ENCODE peak calls at places on chromosomes 3 and 15, in four cellular contexts. G is breast epithelium, J is upper lobe of left lung, Q is K562. V is an unnamed sample.

GRCh38 chr3:179015551-179016020 is 56.0 kb downstream of the ZMAT3 start:
- DNase-seq in G (no peak), J (no peak), Q (peak; percentile 87), V (peak; percentile 49)

GRCh38 chr3:136734382-136735070 is 17.7 kb downstream of the STAG1 start:
- DNase-seq in G (no peak), J (no peak), Q (no peak), V (no peak)

GRCh38 chr15:95259513-95259912 is 1028.2 kb downstream of the MCTP2 start:
- DNase-seq in G (peak; percentile 41), J (peak; percentile 38), Q (peak; percentile 85), V (peak; percentile 68)

GRCh38 chr3:113552851-113553250 is 20.5 kb downstream of the SIDT1 start:
- DNase-seq in G (no peak), J (no peak), Q (no peak), V (no peak)

GRCh38 chr3:197545111-197545510 is 10.7 kb downstream of the BDH1 start:
- DNase-seq in G (no peak), J (no peak), Q (no peak), V (no peak)

GRCh38 chr3:46926447-46926846 is 48.9 kb downstream of the PTH1R start:
- DNase-seq in G (no peak), J (no peak), Q (no peak), V (peak; percentile 1)

GRCh38 chr3:50372349-50372748 is 13.0 kb upstream of the TMEM115 start:
- DNase-seq in G (no peak), J (no peak), Q (peak; percentile 69), V (no peak)

GRCh38 chr3:45647148-45647619 is 42.0 kb upstream of the SACM1L start:
- DNase-seq in G (no peak), J (peak; percentile 51), Q (no peak), V (no peak)

GRCh38 chr15:65952425-65953053 is 83.2 kb downstream of the RAB11A start:
- DNase-seq in G (no peak), J (no peak), Q (peak; percentile 42), V (peak; percentile 12)

GRCh38 chr3:135456182-135456790 is 509.2 kb upstream of the PPP2R3A start:
- DNase-seq in G (no peak), J (no peak), Q (no peak), V (no peak)

GRCh38 chr3:35537265-35537664 is 102.1 kb upstream of the ARPP21 start:
- DNase-seq in G (no peak), J (no peak), Q (no peak), V (peak; percentile 9)

GRCh38 chr3:136343446-136343845 is 93.3 kb downstream of the PCCB start:
- DNase-seq in G (no peak), J (no peak), Q (no peak), V (peak; percentile 26)

GRCh38 chr15:56934269-56934668 is 15.8 kb downstream of the TCF12 start:
- DNase-seq in G (no peak), J (no peak), Q (peak; percentile 68), V (no peak)

GRCh38 chr3:171157286-171157685 is 130.8 kb upstream of the SLC2A2 start:
- DNase-seq in G (no peak), J (no peak), Q (peak; percentile 27), V (no peak)

GRCh38 chr3:29486087-29486486 is 205.2 kb downstream of the RBMS3 start:
- DNase-seq in G (no peak), J (no peak), Q (no peak), V (no peak)

GRCh38 chr15:95202569-95203349 is 971.4 kb downstream of the MCTP2 start:
- DNase-seq in G (no peak), J (no peak), Q (peak; percentile 9), V (no peak)

GRCh38 chr15:68774120-68774519 is 46.6 kb downstream of the ANP32A start:
- DNase-seq in G (no peak), J (no peak), Q (no peak), V (no peak)

GRCh38 chr15:71220828-71221227 is 105.6 kb downstream of the THSD4 start:
- DNase-seq in G (no peak), J (no peak), Q (no peak), V (no peak)

GRCh38 chr3:155431856-155432570 is 138.5 kb upstream of the STRIT1 start:
- DNase-seq in G (no peak), J (no peak), Q (no peak), V (no peak)

GRCh38 chr3:172467170-172467824 is 19.0 kb upstream of the GHSR start:
- DNase-seq in G (no peak), J (no peak), Q (peak; percentile 8), V (no peak)

GRCh38 chr3:195180490-195181106 is 90.4 kb downstream of the XXYLT1 start:
- DNase-seq in G (no peak), J (no peak), Q (no peak), V (no peak)

GRCh38 chr3:45560270-45561020 is 34.1 kb upstream of the LIMD1 start:
- DNase-seq in G (peak; percentile 77), J (no peak), Q (no peak), V (peak; percentile 38)

GRCh38 chr3:31968391-31968926 is 12.6 kb downstream of the OSBPL10 start:
- DNase-seq in G (no peak), J (no peak), Q (no peak), V (no peak)

GRCh38 chr3:126126811-126127431 is 43.0 kb upstream of the SLC41A3 start:
- DNase-seq in G (no peak), J (peak; percentile 17), Q (no peak), V (peak; percentile 1)

GRCh38 chr3:112046599-112046998 is 12.1 kb downstream of the TMPRSS7 start:
- DNase-seq in G (no peak), J (no peak), Q (no peak), V (no peak)

GRCh38 chr3:140019946-140020345 is 85.0 kb downstream of the CLSTN2 start:
- DNase-seq in G (no peak), J (no peak), Q (no peak), V (no peak)

GRCh38 chr3:38455639-38456430 is 2.1 kb downstream of the ACVR2B start:
- DNase-seq in G (no peak), J (peak; percentile 59), Q (no peak), V (no peak)

GRCh38 chr3:160753953-160754352 is 2.1 kb upstream of the PPM1L start:
- DNase-seq in G (no peak), J (no peak), Q (no peak), V (no peak)

DNA sequence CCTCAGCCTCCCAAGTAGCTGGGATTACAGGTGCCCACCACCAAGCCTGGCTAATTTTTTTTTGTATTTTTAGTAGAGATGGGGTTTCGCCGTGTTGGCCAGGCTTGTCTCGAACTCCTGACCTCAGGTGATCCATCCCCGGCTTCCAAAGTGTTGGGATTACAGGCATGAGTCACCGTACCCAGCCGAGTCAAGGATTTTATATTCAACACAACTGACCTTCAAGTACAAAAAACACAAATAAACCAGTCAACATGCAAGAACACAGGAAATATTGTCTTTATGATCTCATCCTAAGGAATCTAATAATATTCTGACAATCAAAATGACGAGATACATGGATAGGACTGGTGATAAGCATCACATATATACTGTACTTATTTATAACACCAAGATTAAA is 37.9 kb downstream of the TJP1 start:
- DNase-seq in G (no peak), J (no peak), Q (no peak), V (no peak)
- H3K4me1 ChIP-seq in G (no peaks in the 10 kb centered on the region), J (no peaks in the 10 kb centered on the region), Q (no peaks in the 10 kb centered on the region), V (no peaks in the 10 kb centered on the region)

GRCh38 chr3:183253364-183253960 is 409 bp downstream of the B3GNT5 start:
- DNase-seq in G (peak; percentile 65), J (peak; percentile 74), Q (peak; percentile 58), V (peak; percentile 66)
- TF ChIP-seq POLR2A in G (peak; percentile 28), J (peak; percentile 44), Q (peak; percentile 57), V (peak; percentile 23)

GRCh38 chr15:74294010-74294409 is 57.9 kb downstream of the CCDC33 start:
- DNase-seq in G (no peak), J (no peak), Q (no peak), V (no peak)
- H3K27me3 ChIP-seq in G (no peaks in the 10 kb centered on the region), J (no peaks in the 10 kb centered on the region), Q (peaks cover 6% of the 10 kb centered on the region), V (peaks cover 3% of the 10 kb centered on the region)

GRCh38 chr3:97968376-97968775 is 3.9 kb downstream of the RIOX2 start:
- DNase-seq in G (no peak), J (no peak), Q (no peak), V (no peak)
- H3K4me1 ChIP-seq in G (peaks cover 2% of the 10 kb centered on the region), J (peaks cover 21% of the 10 kb centered on the region), Q (peaks cover 11% of the 10 kb centered on the region), V (peaks cover 42% of the 10 kb centered on the region)

GRCh38 chr15:81297580-81298575 is 26.1 kb downstream of the STARD5 start:
- DNase-seq in G (no peak), J (no peak), Q (no peak), V (no peak)

GRCh38 chr15:81295466-81296145 is 28.3 kb downstream of the STARD5 start:
- DNase-seq in G (no peak), J (no peak), Q (no peak), V (no peak)

GRCh38 chr15:81297147-81297572 is 26.8 kb downstream of the STARD5 start:
- DNase-seq in G (no peak), J (no peak), Q (no peak), V (no peak)

GRCh38 chr15:81296218-81296617 is 27.7 kb downstream of the STARD5 start:
- DNase-seq in G (no peak), J (no peak), Q (no peak), V (no peak)

DNA sequence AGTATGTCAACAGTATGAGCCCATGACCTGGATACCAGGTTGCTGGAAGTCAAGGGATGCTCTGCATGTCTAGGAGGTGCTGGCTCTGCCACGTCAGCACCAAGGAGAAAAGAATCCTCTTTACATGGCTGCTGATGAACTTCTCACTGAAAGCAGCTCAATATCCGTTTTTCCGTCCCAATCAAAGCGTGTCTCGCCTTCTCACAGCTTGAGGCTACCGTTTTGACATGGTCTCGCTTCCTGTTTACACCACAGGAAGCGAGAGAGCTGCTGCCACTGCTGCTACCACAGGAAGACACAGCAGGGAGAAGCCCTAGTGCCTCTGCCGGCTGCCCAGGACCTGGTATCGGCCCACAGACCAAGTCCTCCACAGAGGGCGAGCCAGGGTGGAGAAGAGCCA is 27.3 kb downstream of the STARD5 start:
- DNase-seq in G (peak; percentile 37), J (peak; percentile 86), Q (no peak), V (peak; percentile 22)
- TF ChIP-seq POLR2A in G (no peak), J (peak; percentile 16), Q (no peak), V (peak; percentile 14)

GRCh38 chr3:12148183-12148940 is 10.3 kb downstream of the TIMP4 start:
- DNase-seq in G (no peak), J (no peak), Q (no peak), V (no peak)
- H3K27me3 ChIP-seq in G (no peaks in the 10 kb centered on the region), J (no peaks in the 10 kb centered on the region), Q (peaks cover 40% of the 10 kb centered on the region), V (no peaks in the 10 kb centered on the region)

GRCh38 chr15:41055706-41056105 is 60.4 kb downstream of the INO80 start:
- DNase-seq in G (no peak), J (no peak), Q (no peak), V (no peak)

GRCh38 chr15:41047474-41047873 is 68.6 kb downstream of the INO80 start:
- DNase-seq in G (no peak), J (no peak), Q (no peak), V (no peak)

GRCh38 chr15:41056810-41057209 is 59.3 kb downstream of the INO80 start:
- DNase-seq in G (no peak), J (no peak), Q (no peak), V (no peak)

GRCh38 chr15:41048397-41048796 is 67.7 kb downstream of the INO80 start:
- DNase-seq in G (no peak), J (no peak), Q (no peak), V (no peak)

DNA sequence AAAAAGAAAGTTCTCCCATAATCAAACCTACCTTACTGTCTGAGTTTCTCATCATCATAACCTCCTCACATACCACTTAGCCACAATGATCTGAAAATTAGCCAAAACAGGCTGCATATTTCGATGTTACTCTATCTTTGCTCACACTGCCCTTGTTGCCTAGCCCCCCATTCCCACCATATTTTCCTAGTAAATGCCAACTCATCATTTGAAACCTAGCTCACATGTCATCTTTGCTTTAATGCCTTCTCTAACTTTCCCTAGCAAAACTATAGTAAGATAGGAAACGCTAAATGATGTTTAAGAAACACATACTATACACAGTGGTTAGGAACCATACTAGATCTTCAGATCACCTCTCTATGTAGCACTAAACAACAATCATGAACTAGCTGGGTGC is 64.9 kb downstream of the INO80 start:
- DNase-seq in G (no peak), J (no peak), Q (no peak), V (no peak)
- H3K4me1 ChIP-seq in G (no peaks in the 10 kb centered on the region), J (no peaks in the 10 kb centered on the region), Q (no peaks in the 10 kb centered on the region), V (peaks cover 11% of the 10 kb centered on the region)